ENCODE peak calls at places on chromosomes 1 and 21, in five cellular contexts. One of them, this sample, is unnamed.

GRCh38 chr1:26692211-26692792 is 3.5 kb upstream of the ARID1A start:
- DNase-seq in H1: no peak
- DNase-seq in GM12878: peak; percentile 78
- DNase-seq in A549: peak; percentile 91
- DNase-seq in HepG2: peak; percentile 88
- DNase-seq in this sample: peak; percentile 94

GRCh38 chr1:70072239-70072751 is 133.1 kb downstream of the LRRC40 start:
- DNase-seq in A549: no peak
- DNase-seq in GM12878: no peak
- DNase-seq in H1: no peak
- DNase-seq in HepG2: no peak
- DNase-seq in this sample: no peak

GRCh38 chr1:95041491-95042165 is 31.1 kb downstream of the ALG14 start:
- DNase-seq in H1: no peak
- DNase-seq in A549: peak; percentile 73
- DNase-seq in GM12878: no peak
- DNase-seq in HepG2: peak; percentile 74
- DNase-seq in this sample: peak; percentile 62

GRCh38 chr21:29701676-29702075 is 238.1 kb downstream of the GRIK1 start:
- DNase-seq in HepG2: no peak
- DNase-seq in A549: no peak
- DNase-seq in H1: no peak
- DNase-seq in GM12878: no peak
- DNase-seq in this sample: no peak

GRCh38 chr1:244665771-244666217 is 12.9 kb downstream of the DESI2 start:
- DNase-seq in GM12878: no peak
- DNase-seq in HepG2: no peak
- DNase-seq in H1: no peak
- DNase-seq in A549: no peak
- DNase-seq in this sample: no peak

GRCh38 chr1:19312782-19313635 is 883 bp downstream of the SLC66A1 start:
- DNase-seq in HepG2: no peak
- DNase-seq in GM12878: no peak
- DNase-seq in A549: no peak
- DNase-seq in H1: no peak
- DNase-seq in this sample: peak; percentile 95

GRCh38 chr21:39452207-39452964 is 616 bp downstream of the SH3BGR start:
- DNase-seq in GM12878: no peak
- DNase-seq in H1: no peak
- DNase-seq in HepG2: peak; percentile 3
- DNase-seq in A549: peak; percentile 9
- DNase-seq in this sample: no peak

GRCh38 chr1:231214918-231215675 is 25.9 kb upstream of the GNPAT start:
- DNase-seq in GM12878: no peak
- DNase-seq in H1: no peak
- DNase-seq in A549: no peak
- DNase-seq in HepG2: no peak
- DNase-seq in this sample: no peak

GRCh38 chr1:26289158-26290059 is 9.5 kb downstream of the SH3BGRL3 start:
- DNase-seq in GM12878: no peak
- DNase-seq in A549: no peak
- DNase-seq in HepG2: no peak
- DNase-seq in H1: no peak
- DNase-seq in this sample: no peak

GRCh38 chr1:25816112-25816718 is 3.5 kb upstream of the MTFR1L start:
- DNase-seq in GM12878: no peak
- DNase-seq in HepG2: no peak
- DNase-seq in A549: no peak
- DNase-seq in H1: no peak
- DNase-seq in this sample: no peak

GRCh38 chr1:185412385-185413074 is 95.5 kb upstream of the IVNS1ABP start:
- DNase-seq in A549: no peak
- DNase-seq in HepG2: no peak
- DNase-seq in H1: no peak
- DNase-seq in GM12878: no peak
- DNase-seq in this sample: no peak

GRCh38 chr1:3738943-3739342 is 13.3 kb upstream of the CCDC27 start:
- DNase-seq in GM12878: no peak
- DNase-seq in H1: no peak
- DNase-seq in HepG2: no peak
- DNase-seq in A549: no peak
- DNase-seq in this sample: no peak

GRCh38 chr1:153922076-153922837 is 515 bp downstream of the GATAD2B start:
- DNase-seq in A549: no peak
- DNase-seq in HepG2: peak; percentile 51
- DNase-seq in H1: peak; percentile 31
- DNase-seq in GM12878: no peak
- DNase-seq in this sample: peak; percentile 86

GRCh38 chr1:8595332-8595731 is 222.1 kb downstream of the RERE start:
- DNase-seq in A549: no peak
- DNase-seq in H1: no peak
- DNase-seq in GM12878: no peak
- DNase-seq in HepG2: no peak
- DNase-seq in this sample: no peak

GRCh38 chr1:94614980-94615379 is 73.4 kb upstream of the F3 start:
- DNase-seq in H1: no peak
- DNase-seq in A549: no peak
- DNase-seq in GM12878: no peak
- DNase-seq in HepG2: no peak
- DNase-seq in this sample: no peak

GRCh38 chr1:165580931-165581871 is 37.4 kb downstream of the LRRC52 start:
- DNase-seq in HepG2: no peak
- DNase-seq in GM12878: no peak
- DNase-seq in A549: no peak
- DNase-seq in H1: no peak
- DNase-seq in this sample: no peak

GRCh38 chr1:9062846-9063245 is 6.6 kb downstream of the SLC2A5 start:
- DNase-seq in A549: no peak
- DNase-seq in H1: no peak
- DNase-seq in HepG2: no peak
- DNase-seq in GM12878: no peak
- DNase-seq in this sample: no peak

DNA sequence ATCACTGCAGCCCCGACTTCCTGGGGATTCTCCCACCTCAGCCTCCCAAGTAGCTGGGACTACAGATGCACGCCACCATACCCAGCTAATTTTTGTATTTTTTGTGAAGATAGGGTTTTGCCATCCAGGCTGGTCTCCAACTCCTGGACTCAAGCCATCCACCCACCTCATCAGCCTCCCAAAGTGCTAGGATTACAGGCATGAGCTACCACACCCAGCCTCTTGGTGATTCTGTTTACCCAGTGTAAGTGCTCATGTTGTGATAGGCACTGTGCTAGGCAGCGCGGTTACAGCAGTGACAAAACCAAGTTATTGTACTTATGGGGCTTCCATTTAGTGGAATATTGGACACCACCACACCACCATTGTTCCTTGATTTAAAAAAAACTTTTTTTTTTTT is 9.7 kb upstream of the STX12 start:
- DNase-seq in HepG2: no peak
- DNase-seq in H1: no peak
- DNase-seq in A549: no peak
- DNase-seq in GM12878: no peak
- DNase-seq in this sample: no peak
- TF ChIP-seq HDAC2 in HepG2: no peak
- TF ChIP-seq HDAC2 in H1: no peak
- TF ChIP-seq HDAC2 in A549: no peak
- TF ChIP-seq HDAC2 in GM12878: no peak
- TF ChIP-seq HDAC2 in this sample: no peak

GRCh38 chr1:121522061-121522759 is 337.4 kb downstream of the SRGAP2C start:
- DNase-seq in HepG2: peak; percentile 99
- DNase-seq in H1: no peak
- DNase-seq in A549: peak; percentile 12
- DNase-seq in GM12878: no peak
- DNase-seq in this sample: no peak
- TF ChIP-seq HDAC2 in HepG2: peak; percentile 88
- TF ChIP-seq HDAC2 in H1: no peak
- TF ChIP-seq HDAC2 in A549: no peak
- TF ChIP-seq HDAC2 in GM12878: no peak
- TF ChIP-seq HDAC2 in this sample: no peak

GRCh38 chr1:147504801-147505303 is 36.4 kb upstream of the BCL9 start:
- DNase-seq in HepG2: no peak
- DNase-seq in GM12878: no peak
- DNase-seq in H1: no peak
- DNase-seq in A549: no peak
- DNase-seq in this sample: peak; percentile 50
- TF ChIP-seq HDAC2 in HepG2: no peak
- TF ChIP-seq HDAC2 in GM12878: no peak
- TF ChIP-seq HDAC2 in H1: no peak
- TF ChIP-seq HDAC2 in A549: no peak
- TF ChIP-seq HDAC2 in this sample: no peak

DNA sequence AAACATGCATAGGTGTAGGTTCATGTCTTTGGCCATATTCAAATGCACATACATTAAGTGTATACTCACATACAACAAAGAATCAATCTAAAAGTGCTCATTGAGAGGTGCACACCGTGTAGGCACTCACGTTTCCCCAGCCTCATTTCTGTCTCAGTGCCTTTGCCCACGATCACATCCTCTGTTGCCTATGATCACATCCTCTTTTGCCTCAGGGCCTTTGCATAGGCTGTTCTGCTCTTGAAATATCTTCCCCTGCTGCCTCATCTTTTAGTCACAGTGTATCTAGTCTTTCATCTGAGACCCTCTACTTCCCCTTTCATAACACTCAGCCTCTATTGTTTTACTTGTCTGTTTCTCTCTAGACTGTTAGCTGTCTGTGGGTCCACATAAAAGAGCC is 69.3 kb downstream of the FOXD2 start:
- DNase-seq in HepG2: no peak
- DNase-seq in GM12878: no peak
- DNase-seq in H1: no peak
- DNase-seq in A549: no peak
- DNase-seq in this sample: no peak
- TF ChIP-seq HDAC2 in HepG2: no peak
- TF ChIP-seq HDAC2 in GM12878: no peak
- TF ChIP-seq HDAC2 in H1: no peak
- TF ChIP-seq HDAC2 in A549: no peak
- TF ChIP-seq HDAC2 in this sample: no peak

GRCh38 chr1:24501371-24502167 is 1.1 kb upstream of the RCAN3 start:
- DNase-seq in GM12878: no peak
- DNase-seq in HepG2: no peak
- DNase-seq in H1: no peak
- DNase-seq in A549: peak; percentile 44
- DNase-seq in this sample: no peak

GRCh38 chr1:24503870-24504523 is 1.4 kb downstream of the RCAN3 start:
- DNase-seq in HepG2: no peak
- DNase-seq in A549: no peak
- DNase-seq in H1: no peak
- DNase-seq in GM12878: no peak
- DNase-seq in this sample: no peak

GRCh38 chr1:24502168-24503002 is at the start of gene RCAN3:
- DNase-seq in HepG2: peak; percentile 78
- DNase-seq in GM12878: no peak
- DNase-seq in H1: peak; percentile 59
- DNase-seq in A549: peak; percentile 85
- DNase-seq in this sample: peak; percentile 95

GRCh38 chr1:24504560-24504959 is 1.9 kb downstream of the RCAN3 start:
- DNase-seq in H1: no peak
- DNase-seq in GM12878: no peak
- DNase-seq in HepG2: no peak
- DNase-seq in A549: no peak
- DNase-seq in this sample: no peak

GRCh38 chr1:24503003-24503751 is 541 bp downstream of the RCAN3 start:
- DNase-seq in A549: peak; percentile 4
- DNase-seq in HepG2: no peak
- DNase-seq in GM12878: no peak
- DNase-seq in H1: no peak
- DNase-seq in this sample: no peak
- TF ChIP-seq HDAC2 in A549: no peak
- TF ChIP-seq HDAC2 in HepG2: no peak
- TF ChIP-seq HDAC2 in GM12878: no peak
- TF ChIP-seq HDAC2 in H1: no peak
- TF ChIP-seq HDAC2 in this sample: no peak